ENCODE peak calls at places on chromosomes 11 and 22, in four cellular contexts. One of them, this sample, is unnamed.
A peak's percentile ranks its signal among the peaks of the same experiment; 100 is the strongest.

GRCh38 chr22:35561796-35562526 is 21.3 kb downstream of the RASD2 start:
- DNase-seq in CD4-positive, CD25-positive, alpha-beta regulatory T cell: no peak
- DNase-seq in keratinocyte: no peak
- DNase-seq in effector memory CD4-positive, alpha-beta T cell: no peak
- DNase-seq in this sample: no peak

GRCh38 chr11:104159356-104159755 is 4.6 kb downstream of the PDGFD start:
- DNase-seq in CD4-positive, CD25-positive, alpha-beta regulatory T cell: no peak
- DNase-seq in keratinocyte: no peak
- DNase-seq in effector memory CD4-positive, alpha-beta T cell: no peak
- DNase-seq in this sample: no peak

GRCh38 chr11:73464347-73464746 is 88.1 kb downstream of the RELT start:
- DNase-seq in CD4-positive, CD25-positive, alpha-beta regulatory T cell: no peak
- DNase-seq in keratinocyte: no peak
- DNase-seq in effector memory CD4-positive, alpha-beta T cell: no peak
- DNase-seq in this sample: no peak

GRCh38 chr11:75499423-75500305 is 26.1 kb downstream of the GDPD5 start:
- DNase-seq in CD4-positive, CD25-positive, alpha-beta regulatory T cell: no peak
- DNase-seq in keratinocyte: no peak
- DNase-seq in effector memory CD4-positive, alpha-beta T cell: no peak
- DNase-seq in this sample: no peak

GRCh38 chr11:121368504-121368903 is 75.9 kb downstream of the SC5D start:
- DNase-seq in CD4-positive, CD25-positive, alpha-beta regulatory T cell: no peak
- DNase-seq in keratinocyte: no peak
- DNase-seq in effector memory CD4-positive, alpha-beta T cell: no peak
- DNase-seq in this sample: no peak

GRCh38 chr22:46444390-46444854 is 93.0 kb downstream of the CELSR1 start:
- DNase-seq in CD4-positive, CD25-positive, alpha-beta regulatory T cell: no peak
- DNase-seq in keratinocyte: no peak
- DNase-seq in effector memory CD4-positive, alpha-beta T cell: no peak
- DNase-seq in this sample: no peak

GRCh38 chr11:30245621-30246020 is 14.8 kb downstream of the FSHB start:
- DNase-seq in CD4-positive, CD25-positive, alpha-beta regulatory T cell: no peak
- DNase-seq in keratinocyte: no peak
- DNase-seq in effector memory CD4-positive, alpha-beta T cell: no peak
- DNase-seq in this sample: no peak

GRCh38 chr11:8017894-8018741 is 31.0 kb downstream of the EIF3F start:
- DNase-seq in CD4-positive, CD25-positive, alpha-beta regulatory T cell: no peak
- DNase-seq in keratinocyte: no peak
- DNase-seq in effector memory CD4-positive, alpha-beta T cell: no peak
- DNase-seq in this sample: no peak

GRCh38 chr22:19877626-19878339 is 23.1 kb upstream of the GNB1L start:
- DNase-seq in CD4-positive, CD25-positive, alpha-beta regulatory T cell: no peak
- DNase-seq in keratinocyte: no peak
- DNase-seq in effector memory CD4-positive, alpha-beta T cell: no peak
- DNase-seq in this sample: no peak

GRCh38 chr11:118214210-118214914 is 10.4 kb downstream of the JAML start:
- DNase-seq in CD4-positive, CD25-positive, alpha-beta regulatory T cell: no peak
- DNase-seq in keratinocyte: no peak
- DNase-seq in effector memory CD4-positive, alpha-beta T cell: no peak
- DNase-seq in this sample: no peak

GRCh38 chr22:30267382-30268302 is 991 bp upstream of the OSM start:
- DNase-seq in CD4-positive, CD25-positive, alpha-beta regulatory T cell: peak; percentile 90
- DNase-seq in keratinocyte: no peak
- DNase-seq in effector memory CD4-positive, alpha-beta T cell: peak; percentile 40
- DNase-seq in this sample: no peak

GRCh38 chr11:125165111-125165663 is 636 bp downstream of the PKNOX2 start:
- DNase-seq in CD4-positive, CD25-positive, alpha-beta regulatory T cell: no peak
- DNase-seq in keratinocyte: no peak
- DNase-seq in effector memory CD4-positive, alpha-beta T cell: no peak
- DNase-seq in this sample: no peak

GRCh38 chr22:49023161-49023878 is 804.4 kb downstream of the BRD1 start:
- DNase-seq in CD4-positive, CD25-positive, alpha-beta regulatory T cell: no peak
- DNase-seq in keratinocyte: no peak
- DNase-seq in effector memory CD4-positive, alpha-beta T cell: no peak
- DNase-seq in this sample: no peak

GRCh38 chr11:18692941-18693760 is 5.4 kb upstream of the TMEM86A start:
- DNase-seq in CD4-positive, CD25-positive, alpha-beta regulatory T cell: no peak
- DNase-seq in keratinocyte: no peak
- DNase-seq in effector memory CD4-positive, alpha-beta T cell: no peak
- DNase-seq in this sample: no peak

GRCh38 chr11:76610871-76611475 is 59.6 kb downstream of the LRRC32 start:
- DNase-seq in CD4-positive, CD25-positive, alpha-beta regulatory T cell: no peak
- DNase-seq in keratinocyte: no peak
- DNase-seq in effector memory CD4-positive, alpha-beta T cell: no peak
- DNase-seq in this sample: no peak

GRCh38 chr11:130847517-130847916 is 68.8 kb downstream of the SNX19 start:
- DNase-seq in CD4-positive, CD25-positive, alpha-beta regulatory T cell: no peak
- DNase-seq in keratinocyte: peak; percentile 82
- DNase-seq in effector memory CD4-positive, alpha-beta T cell: no peak
- DNase-seq in this sample: peak; percentile 97

GRCh38 chr11:117239295-117239694 is 6.8 kb downstream of the RNF214 start:
- DNase-seq in CD4-positive, CD25-positive, alpha-beta regulatory T cell: no peak
- DNase-seq in keratinocyte: no peak
- DNase-seq in effector memory CD4-positive, alpha-beta T cell: no peak
- DNase-seq in this sample: peak; percentile 66

GRCh38 chr11:61072316-61073109 is 29.8 kb upstream of the CD5 start:
- DNase-seq in CD4-positive, CD25-positive, alpha-beta regulatory T cell: no peak
- DNase-seq in keratinocyte: no peak
- DNase-seq in effector memory CD4-positive, alpha-beta T cell: no peak
- DNase-seq in this sample: no peak

GRCh38 chr11:60821827-60822599 is 19.9 kb upstream of the CCDC86 start:
- DNase-seq in CD4-positive, CD25-positive, alpha-beta regulatory T cell: no peak
- DNase-seq in keratinocyte: no peak
- DNase-seq in effector memory CD4-positive, alpha-beta T cell: no peak
- DNase-seq in this sample: no peak

GRCh38 chr11:19648321-19648720 is 64.3 kb upstream of the NAV2 start:
- DNase-seq in CD4-positive, CD25-positive, alpha-beta regulatory T cell: no peak
- DNase-seq in keratinocyte: no peak
- DNase-seq in effector memory CD4-positive, alpha-beta T cell: no peak
- DNase-seq in this sample: no peak

GRCh38 chr11:134459246-134460043 is 47.4 kb upstream of the B3GAT1 start:
- DNase-seq in CD4-positive, CD25-positive, alpha-beta regulatory T cell: no peak
- DNase-seq in keratinocyte: no peak
- DNase-seq in effector memory CD4-positive, alpha-beta T cell: no peak
- DNase-seq in this sample: no peak

GRCh38 chr11:114440971-114441810 is 1.9 kb downstream of the REXO2 start:
- DNase-seq in CD4-positive, CD25-positive, alpha-beta regulatory T cell: peak; percentile 15
- DNase-seq in keratinocyte: no peak
- DNase-seq in effector memory CD4-positive, alpha-beta T cell: no peak
- DNase-seq in this sample: no peak
- H3K27ac ChIP-seq in CD4-positive, CD25-positive, alpha-beta regulatory T cell: no peak overlapping the region
- H3K27ac ChIP-seq in keratinocyte: no peak overlapping the region
- H3K27ac ChIP-seq in effector memory CD4-positive, alpha-beta T cell: no peak overlapping the region
- H3K27ac ChIP-seq in this sample: no peak overlapping the region

GRCh38 chr11:34181254-34181653 is 75.8 kb downstream of the NAT10 start:
- DNase-seq in CD4-positive, CD25-positive, alpha-beta regulatory T cell: no peak
- DNase-seq in keratinocyte: no peak
- DNase-seq in effector memory CD4-positive, alpha-beta T cell: no peak
- DNase-seq in this sample: no peak

GRCh38 chr11:34178422-34178821 is 73.0 kb downstream of the NAT10 start:
- DNase-seq in CD4-positive, CD25-positive, alpha-beta regulatory T cell: no peak
- DNase-seq in keratinocyte: no peak
- DNase-seq in effector memory CD4-positive, alpha-beta T cell: no peak
- DNase-seq in this sample: no peak

GRCh38 chr11:34176980-34177319 is 71.5 kb downstream of the NAT10 start:
- DNase-seq in CD4-positive, CD25-positive, alpha-beta regulatory T cell: no peak
- DNase-seq in keratinocyte: no peak
- DNase-seq in effector memory CD4-positive, alpha-beta T cell: no peak
- DNase-seq in this sample: no peak

GRCh38 chr11:34180045-34180813 is 74.8 kb downstream of the NAT10 start:
- DNase-seq in CD4-positive, CD25-positive, alpha-beta regulatory T cell: no peak
- DNase-seq in keratinocyte: no peak
- DNase-seq in effector memory CD4-positive, alpha-beta T cell: no peak
- DNase-seq in this sample: no peak

GRCh38 chr11:34179026-34179675 is 73.7 kb downstream of the NAT10 start:
- DNase-seq in CD4-positive, CD25-positive, alpha-beta regulatory T cell: no peak
- DNase-seq in keratinocyte: no peak
- DNase-seq in effector memory CD4-positive, alpha-beta T cell: no peak
- DNase-seq in this sample: no peak
- H3K27ac ChIP-seq in CD4-positive, CD25-positive, alpha-beta regulatory T cell: no peak overlapping the region
- H3K27ac ChIP-seq in keratinocyte: no peak overlapping the region
- H3K27ac ChIP-seq in effector memory CD4-positive, alpha-beta T cell: no peak overlapping the region
- H3K27ac ChIP-seq in this sample: no peak overlapping the region

DNA sequence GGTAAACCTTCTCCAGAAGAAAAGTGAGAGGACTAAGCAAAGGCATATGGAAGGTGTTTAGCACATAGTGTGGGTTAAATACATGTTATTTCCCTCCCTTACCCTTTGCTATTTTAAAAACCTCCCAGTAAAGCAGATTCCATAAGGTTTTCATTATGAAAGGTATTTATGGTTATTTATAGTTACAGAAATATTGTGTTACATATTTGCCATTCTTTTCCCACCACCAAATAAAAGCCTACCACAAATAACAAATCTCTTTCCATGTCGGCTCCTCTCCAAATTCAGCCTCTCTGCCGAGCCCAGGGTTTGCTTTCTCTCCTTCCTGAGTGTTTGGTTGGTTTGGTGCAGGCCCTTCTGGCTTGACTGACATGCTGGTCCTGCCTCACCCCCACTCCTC is 64.4 kb downstream of the INSC start:
- DNase-seq in CD4-positive, CD25-positive, alpha-beta regulatory T cell: no peak
- DNase-seq in keratinocyte: no peak
- DNase-seq in effector memory CD4-positive, alpha-beta T cell: no peak
- DNase-seq in this sample: no peak
- H3K27ac ChIP-seq in CD4-positive, CD25-positive, alpha-beta regulatory T cell: no peak overlapping the region
- H3K27ac ChIP-seq in keratinocyte: no peak overlapping the region
- H3K27ac ChIP-seq in effector memory CD4-positive, alpha-beta T cell: no peak overlapping the region
- H3K27ac ChIP-seq in this sample: no peak overlapping the region

GRCh38 chr11:67558084-67558772 is 25.4 kb upstream of the GSTP1 start:
- DNase-seq in CD4-positive, CD25-positive, alpha-beta regulatory T cell: no peak
- DNase-seq in keratinocyte: no peak
- DNase-seq in effector memory CD4-positive, alpha-beta T cell: no peak
- DNase-seq in this sample: no peak
- H3K27ac ChIP-seq in CD4-positive, CD25-positive, alpha-beta regulatory T cell: no peak overlapping the region
- H3K27ac ChIP-seq in keratinocyte: no peak overlapping the region
- H3K27ac ChIP-seq in effector memory CD4-positive, alpha-beta T cell: no peak overlapping the region
- H3K27ac ChIP-seq in this sample: no peak overlapping the region

GRCh38 chr11:57787920-57788716 is 26.5 kb downstream of the CTNND1 start:
- DNase-seq in CD4-positive, CD25-positive, alpha-beta regulatory T cell: no peak
- DNase-seq in keratinocyte: peak; percentile 78
- DNase-seq in effector memory CD4-positive, alpha-beta T cell: no peak
- DNase-seq in this sample: peak; percentile 90
- H3K27ac ChIP-seq in CD4-positive, CD25-positive, alpha-beta regulatory T cell: no peak overlapping the region
- H3K27ac ChIP-seq in keratinocyte: peak overlapping the region; percentile 93
- H3K27ac ChIP-seq in effector memory CD4-positive, alpha-beta T cell: no peak overlapping the region
- H3K27ac ChIP-seq in this sample: peak overlapping the region; percentile 92

GRCh38 chr22:42816339-42816738 is 40.7 kb downstream of the ARFGAP3 start:
- DNase-seq in CD4-positive, CD25-positive, alpha-beta regulatory T cell: no peak
- DNase-seq in keratinocyte: no peak
- DNase-seq in effector memory CD4-positive, alpha-beta T cell: no peak
- DNase-seq in this sample: no peak
- H3K27ac ChIP-seq in CD4-positive, CD25-positive, alpha-beta regulatory T cell: no peak overlapping the region
- H3K27ac ChIP-seq in keratinocyte: no peak overlapping the region
- H3K27ac ChIP-seq in effector memory CD4-positive, alpha-beta T cell: no peak overlapping the region
- H3K27ac ChIP-seq in this sample: no peak overlapping the region

GRCh38 chr22:21947040-21948014 is 5.3 kb downstream of the PPM1F start:
- DNase-seq in CD4-positive, CD25-positive, alpha-beta regulatory T cell: no peak
- DNase-seq in keratinocyte: no peak
- DNase-seq in effector memory CD4-positive, alpha-beta T cell: no peak
- DNase-seq in this sample: no peak
- H3K27ac ChIP-seq in CD4-positive, CD25-positive, alpha-beta regulatory T cell: no peak overlapping the region
- H3K27ac ChIP-seq in keratinocyte: peak overlapping the region; percentile 74
- H3K27ac ChIP-seq in effector memory CD4-positive, alpha-beta T cell: no peak overlapping the region
- H3K27ac ChIP-seq in this sample: peak overlapping the region; percentile 65

DNA sequence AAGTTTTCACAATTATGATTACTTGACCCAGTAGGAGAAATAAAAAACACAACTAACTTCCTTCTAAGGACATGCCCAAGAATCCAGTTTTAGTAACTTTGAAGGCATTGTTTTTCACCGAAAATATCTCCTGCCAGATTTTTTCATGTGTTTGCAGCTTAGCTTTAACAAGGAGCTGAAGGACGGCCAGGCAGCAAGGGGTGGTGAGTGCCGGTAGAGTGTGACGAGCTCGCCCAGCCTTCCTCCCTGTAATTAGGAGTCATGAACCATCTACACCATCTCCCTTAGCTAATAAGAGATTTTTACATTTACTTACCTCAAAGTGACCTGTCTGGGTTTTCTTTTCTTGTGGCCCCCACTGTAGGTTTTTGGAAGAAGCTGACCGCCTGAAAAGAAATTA is 72.0 kb downstream of the BMAL1 start:
- DNase-seq in CD4-positive, CD25-positive, alpha-beta regulatory T cell: no peak
- DNase-seq in keratinocyte: no peak
- DNase-seq in effector memory CD4-positive, alpha-beta T cell: no peak
- DNase-seq in this sample: no peak
- H3K27ac ChIP-seq in CD4-positive, CD25-positive, alpha-beta regulatory T cell: no peak overlapping the region
- H3K27ac ChIP-seq in keratinocyte: no peak overlapping the region
- H3K27ac ChIP-seq in effector memory CD4-positive, alpha-beta T cell: no peak overlapping the region
- H3K27ac ChIP-seq in this sample: no peak overlapping the region

DNA sequence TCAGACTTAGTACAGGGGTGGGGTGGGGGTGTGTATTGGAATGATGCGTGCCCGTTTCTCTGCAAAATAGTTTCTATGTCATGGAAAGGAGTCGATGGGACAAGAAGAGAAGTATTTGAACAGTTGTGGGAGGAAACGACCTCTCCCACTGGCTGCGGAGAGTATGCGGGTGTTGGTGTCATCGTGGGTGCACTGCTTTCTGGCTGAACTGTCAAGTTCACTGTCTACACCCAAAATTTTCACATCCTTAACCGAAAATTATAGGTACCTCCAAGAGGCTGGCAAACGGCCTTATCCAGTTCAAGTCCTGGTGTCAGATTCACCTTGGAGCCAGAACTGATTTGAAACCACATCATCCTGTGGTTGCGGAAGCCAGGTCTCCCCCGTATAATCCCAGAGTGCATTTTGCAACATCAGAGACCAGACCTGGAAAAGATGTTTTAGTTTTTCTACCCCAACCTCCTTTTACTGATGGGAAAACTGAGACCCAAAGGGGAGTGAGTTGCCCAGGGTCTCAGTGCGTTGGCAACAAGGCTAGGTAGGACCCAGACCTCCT is 497 bp upstream of the SSRP1 start:
- DNase-seq in CD4-positive, CD25-positive, alpha-beta regulatory T cell: no peak
- DNase-seq in keratinocyte: no peak
- DNase-seq in effector memory CD4-positive, alpha-beta T cell: no peak
- DNase-seq in this sample: no peak
- H3K27ac ChIP-seq in CD4-positive, CD25-positive, alpha-beta regulatory T cell: peak overlapping the region; percentile 86
- H3K27ac ChIP-seq in keratinocyte: peak overlapping the region; percentile 72
- H3K27ac ChIP-seq in effector memory CD4-positive, alpha-beta T cell: peak overlapping the region; percentile 86
- H3K27ac ChIP-seq in this sample: peak overlapping the region; percentile 52

DNA sequence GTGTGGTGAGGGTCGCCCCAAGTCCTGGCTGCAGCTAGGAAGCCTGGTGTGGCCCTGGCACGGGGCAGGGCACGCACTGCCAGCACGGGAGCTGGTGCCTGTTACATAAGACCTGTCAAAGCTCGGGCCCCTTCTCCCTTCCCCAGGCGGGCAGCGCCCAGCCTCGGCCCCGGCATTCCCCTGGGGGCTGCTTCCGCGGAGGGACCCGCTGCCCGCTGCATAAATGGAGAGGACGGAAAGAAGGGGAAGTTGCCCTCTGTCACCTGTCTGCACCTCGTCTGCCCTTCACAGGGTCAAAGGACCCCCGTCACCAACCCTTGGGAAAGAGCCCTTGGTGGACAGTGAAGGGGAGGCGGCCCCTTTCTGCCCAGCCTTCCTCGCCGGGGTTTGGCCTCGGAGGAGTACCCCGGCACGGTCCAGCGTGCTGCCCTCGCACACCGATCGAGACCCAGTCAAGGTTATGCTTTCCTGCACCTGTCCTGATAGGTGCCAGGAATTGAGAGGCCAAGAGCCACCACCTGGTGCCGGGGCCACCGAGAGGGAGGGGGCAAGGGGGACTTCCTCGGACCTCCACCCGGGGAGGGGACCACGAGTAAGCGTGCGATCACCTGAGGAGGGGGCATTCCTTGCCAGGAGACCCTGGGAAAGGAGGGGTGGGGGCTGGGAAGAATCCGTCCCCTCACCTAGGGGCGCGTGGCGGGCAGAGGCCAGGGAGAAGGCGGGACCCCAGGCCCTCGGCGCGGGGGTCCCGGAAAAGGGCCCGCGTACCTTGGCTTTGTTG is 16.8 kb upstream of the MFRP start:
- DNase-seq in CD4-positive, CD25-positive, alpha-beta regulatory T cell: no peak
- DNase-seq in keratinocyte: no peak
- DNase-seq in effector memory CD4-positive, alpha-beta T cell: no peak
- DNase-seq in this sample: no peak
- H3K27ac ChIP-seq in CD4-positive, CD25-positive, alpha-beta regulatory T cell: no peak overlapping the region
- H3K27ac ChIP-seq in keratinocyte: no peak overlapping the region
- H3K27ac ChIP-seq in effector memory CD4-positive, alpha-beta T cell: no peak overlapping the region
- H3K27ac ChIP-seq in this sample: no peak overlapping the region